ENCODE peak calls at places on chromosomes 11 and 22, in five cellular contexts. One of them, this sample, is unnamed.

GRCh38 chr22:22770280-22770871 is 117.2 kb upstream of the IGLL5 start:
- DNase-seq in cardiac muscle cell: peak
- DNase-seq in breast epithelium: no peak
- DNase-seq in esophagus squamous epithelium: no peak
- DNase-seq in AG04450: no peak
- DNase-seq in this sample: peak

GRCh38 chr11:11758603-11759196 is 83.1 kb upstream of the USP47 start:
- DNase-seq in breast epithelium: no peak
- DNase-seq in AG04450: no peak
- DNase-seq in esophagus squamous epithelium: no peak
- DNase-seq in cardiac muscle cell: no peak
- DNase-seq in this sample: no peak

GRCh38 chr11:99693941-99694492 is 673.3 kb downstream of the CNTN5 start:
- DNase-seq in AG04450: peak
- DNase-seq in cardiac muscle cell: peak
- DNase-seq in breast epithelium: no peak
- DNase-seq in esophagus squamous epithelium: no peak
- DNase-seq in this sample: no peak

GRCh38 chr11:62580959-62581715 is 7.4 kb upstream of the EEF1G start:
- DNase-seq in esophagus squamous epithelium: no peak
- DNase-seq in AG04450: no peak
- DNase-seq in breast epithelium: no peak
- DNase-seq in cardiac muscle cell: no peak
- DNase-seq in this sample: no peak

GRCh38 chr11:124891390-124891861 is 6.2 kb downstream of the ROBO4 start:
- DNase-seq in esophagus squamous epithelium: no peak
- DNase-seq in AG04450: no peak
- DNase-seq in cardiac muscle cell: peak
- DNase-seq in breast epithelium: no peak
- DNase-seq in this sample: no peak

GRCh38 chr11:34909435-34909834 is 6.7 kb downstream of the APIP start:
- DNase-seq in AG04450: no peak
- DNase-seq in breast epithelium: no peak
- DNase-seq in cardiac muscle cell: no peak
- DNase-seq in esophagus squamous epithelium: no peak
- DNase-seq in this sample: no peak

GRCh38 chr11:46761807-46762206 is 42.8 kb downstream of the F2 start:
- DNase-seq in breast epithelium: no peak
- DNase-seq in esophagus squamous epithelium: no peak
- DNase-seq in cardiac muscle cell: no peak
- DNase-seq in AG04450: no peak
- DNase-seq in this sample: no peak

GRCh38 chr22:21942407-21942895 is 10.2 kb downstream of the PPM1F start:
- DNase-seq in AG04450: peak
- DNase-seq in cardiac muscle cell: peak
- DNase-seq in esophagus squamous epithelium: no peak
- DNase-seq in breast epithelium: peak
- DNase-seq in this sample: no peak

GRCh38 chr11:119810478-119811232 is 81.7 kb upstream of the NECTIN1 start:
- DNase-seq in cardiac muscle cell: no peak
- DNase-seq in breast epithelium: no peak
- DNase-seq in esophagus squamous epithelium: no peak
- DNase-seq in AG04450: no peak
- DNase-seq in this sample: peak

DNA sequence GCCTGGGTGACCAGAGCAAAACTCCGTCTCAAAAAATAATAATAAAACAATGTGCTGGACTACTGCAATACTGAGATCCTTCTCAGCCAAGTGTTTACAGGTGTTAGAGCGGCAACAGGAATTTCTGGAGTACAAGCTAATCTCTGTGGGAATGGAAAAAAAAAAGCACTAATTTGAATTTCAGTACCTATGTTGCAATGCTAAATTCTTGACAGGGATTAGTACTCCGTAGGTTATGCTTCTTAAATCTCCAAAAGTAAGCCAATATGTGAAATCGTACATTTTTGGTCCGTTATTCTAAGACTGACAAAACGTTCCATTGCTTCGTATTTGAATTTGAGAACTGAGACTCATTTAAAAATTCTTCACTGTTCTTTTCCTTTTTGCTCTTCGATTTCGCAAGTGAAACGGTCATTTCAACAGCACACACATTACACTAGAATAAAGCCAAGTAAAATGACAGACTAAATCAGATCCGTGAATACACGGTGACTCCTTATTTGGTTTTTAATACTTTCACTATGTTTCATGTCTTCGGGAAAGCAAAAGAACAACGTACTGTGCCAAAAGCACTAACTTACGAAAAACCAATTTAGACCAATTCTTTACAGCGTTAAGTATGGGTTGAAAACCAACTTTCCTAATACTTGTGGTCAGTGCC is 969 bp downstream of the ATL3 start:
- DNase-seq in breast epithelium: no peak
- DNase-seq in AG04450: no peak
- DNase-seq in esophagus squamous epithelium: no peak
- DNase-seq in cardiac muscle cell: peak
- DNase-seq in this sample: no peak
- H3K4me3 ChIP-seq in breast epithelium: peak
- H3K4me3 ChIP-seq in AG04450: peak
- H3K4me3 ChIP-seq in esophagus squamous epithelium: peak
- H3K4me3 ChIP-seq in cardiac muscle cell: peak
- H3K4me3 ChIP-seq in this sample: peak

GRCh38 chr22:38190581-38190980 is 9.0 kb upstream of the PLA2G6 start:
- DNase-seq in breast epithelium: no peak
- DNase-seq in AG04450: no peak
- DNase-seq in cardiac muscle cell: no peak
- DNase-seq in esophagus squamous epithelium: no peak
- DNase-seq in this sample: no peak

GRCh38 chr22:38191746-38192474 is 9.9 kb upstream of the MAFF start:
- DNase-seq in AG04450: no peak
- DNase-seq in breast epithelium: no peak
- DNase-seq in cardiac muscle cell: no peak
- DNase-seq in esophagus squamous epithelium: no peak
- DNase-seq in this sample: no peak

GRCh38 chr22:38192475-38192863 is 9.3 kb upstream of the MAFF start:
- DNase-seq in AG04450: no peak
- DNase-seq in esophagus squamous epithelium: no peak
- DNase-seq in cardiac muscle cell: no peak
- DNase-seq in breast epithelium: no peak
- DNase-seq in this sample: no peak

GRCh38 chr22:38189104-38189503 is 7.5 kb upstream of the PLA2G6 start:
- DNase-seq in cardiac muscle cell: no peak
- DNase-seq in breast epithelium: no peak
- DNase-seq in esophagus squamous epithelium: no peak
- DNase-seq in AG04450: no peak
- DNase-seq in this sample: no peak

GRCh38 chr22:38191115-38191514 is 9.5 kb upstream of the PLA2G6 start:
- DNase-seq in breast epithelium: no peak
- DNase-seq in cardiac muscle cell: no peak
- DNase-seq in AG04450: no peak
- DNase-seq in esophagus squamous epithelium: no peak
- DNase-seq in this sample: no peak
- TF ChIP-seq CTCF in breast epithelium: no peak
- TF ChIP-seq CTCF in cardiac muscle cell: no peak
- TF ChIP-seq CTCF in AG04450: no peak
- TF ChIP-seq CTCF in esophagus squamous epithelium: no peak
- TF ChIP-seq CTCF in this sample: no peak

DNA sequence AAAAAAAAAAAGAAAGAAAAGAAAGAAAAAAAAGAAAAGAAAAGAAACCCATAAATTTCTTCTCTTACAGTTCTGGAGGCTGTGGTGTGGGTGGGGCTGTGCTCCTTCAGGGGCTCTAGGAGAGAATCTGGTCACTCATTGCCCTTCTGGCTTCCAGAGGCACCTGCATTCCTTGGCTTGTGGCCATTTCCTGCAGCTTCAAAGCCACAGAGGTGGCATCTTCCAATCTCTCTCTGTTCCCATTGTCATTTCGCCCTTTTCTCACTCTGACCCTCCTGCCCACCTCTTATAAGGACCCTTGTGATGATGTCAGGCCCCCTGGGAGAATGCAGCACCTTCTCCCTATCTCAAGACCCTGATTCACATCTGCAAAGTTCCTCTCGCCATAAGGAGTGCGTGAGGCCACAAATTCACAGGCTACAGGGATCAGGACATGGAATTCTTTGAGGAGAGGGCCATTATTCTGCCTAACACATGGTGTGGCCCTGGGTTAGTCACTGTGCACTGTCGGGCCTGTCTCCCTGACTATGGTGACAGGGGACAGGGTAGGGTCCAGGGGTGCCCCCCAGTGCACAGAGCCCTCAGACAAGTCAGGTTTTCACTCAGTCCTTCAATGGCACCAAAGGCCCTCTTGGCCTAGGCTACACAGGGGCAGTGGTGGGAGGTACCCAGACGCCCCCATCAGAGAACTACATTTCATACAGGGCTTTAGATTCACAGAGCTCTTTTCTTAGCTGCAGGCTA is 38.6 kb upstream of the PRR5 start:
- DNase-seq in AG04450: no peak
- DNase-seq in breast epithelium: no peak
- DNase-seq in esophagus squamous epithelium: no peak
- DNase-seq in cardiac muscle cell: no peak
- DNase-seq in this sample: no peak
- H3K4me3 ChIP-seq in AG04450: no peak
- H3K4me3 ChIP-seq in breast epithelium: no peak
- H3K4me3 ChIP-seq in esophagus squamous epithelium: no peak
- H3K4me3 ChIP-seq in cardiac muscle cell: no peak
- H3K4me3 ChIP-seq in this sample: no peak

DNA sequence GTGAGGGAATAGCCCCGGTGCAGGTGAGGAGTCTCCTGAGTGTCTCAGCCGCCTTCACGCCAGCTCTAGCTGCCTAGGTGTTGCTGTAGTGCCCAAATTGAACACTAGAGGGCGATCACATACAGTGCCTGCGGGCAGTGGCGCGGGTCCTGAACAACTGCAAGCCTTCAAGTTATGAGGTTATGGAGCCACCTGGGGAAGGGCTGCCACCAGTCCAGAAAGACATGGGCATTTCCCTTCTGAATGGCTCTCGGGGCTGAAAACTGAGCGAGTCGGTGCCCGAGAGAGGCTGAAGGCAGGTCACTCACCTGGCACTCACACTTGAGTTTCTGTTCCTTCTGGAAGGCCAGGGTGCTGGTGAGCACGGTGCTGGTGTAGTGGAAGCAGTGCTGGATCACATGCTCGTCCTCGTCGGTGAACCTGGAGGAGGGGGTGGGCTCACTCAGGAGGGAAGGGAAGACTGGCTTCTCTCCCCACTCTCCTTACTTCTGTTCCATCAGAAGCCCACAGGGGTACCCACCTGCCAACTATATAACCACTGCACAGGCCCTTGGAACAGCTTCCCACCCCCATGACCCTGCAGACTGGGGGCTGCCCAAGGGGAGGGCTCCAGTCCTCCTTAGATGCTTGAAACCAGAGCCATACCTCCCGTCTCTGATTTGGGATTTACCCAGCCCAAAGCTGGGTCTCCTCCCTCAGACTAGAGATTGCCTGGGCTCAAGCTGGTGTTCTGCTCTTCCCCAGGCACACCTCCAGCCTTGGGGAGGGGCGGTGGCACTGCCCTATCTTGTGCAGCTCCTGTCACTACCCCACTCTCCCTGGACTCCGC is 88.2 kb downstream of the PDE2A start:
- DNase-seq in breast epithelium: peak
- DNase-seq in cardiac muscle cell: peak
- DNase-seq in esophagus squamous epithelium: no peak
- DNase-seq in AG04450: peak
- DNase-seq in this sample: peak
- TF ChIP-seq CTCF in breast epithelium: peak
- TF ChIP-seq CTCF in cardiac muscle cell: peak
- TF ChIP-seq CTCF in esophagus squamous epithelium: peak
- TF ChIP-seq CTCF in AG04450: peak
- TF ChIP-seq CTCF in this sample: peak

DNA sequence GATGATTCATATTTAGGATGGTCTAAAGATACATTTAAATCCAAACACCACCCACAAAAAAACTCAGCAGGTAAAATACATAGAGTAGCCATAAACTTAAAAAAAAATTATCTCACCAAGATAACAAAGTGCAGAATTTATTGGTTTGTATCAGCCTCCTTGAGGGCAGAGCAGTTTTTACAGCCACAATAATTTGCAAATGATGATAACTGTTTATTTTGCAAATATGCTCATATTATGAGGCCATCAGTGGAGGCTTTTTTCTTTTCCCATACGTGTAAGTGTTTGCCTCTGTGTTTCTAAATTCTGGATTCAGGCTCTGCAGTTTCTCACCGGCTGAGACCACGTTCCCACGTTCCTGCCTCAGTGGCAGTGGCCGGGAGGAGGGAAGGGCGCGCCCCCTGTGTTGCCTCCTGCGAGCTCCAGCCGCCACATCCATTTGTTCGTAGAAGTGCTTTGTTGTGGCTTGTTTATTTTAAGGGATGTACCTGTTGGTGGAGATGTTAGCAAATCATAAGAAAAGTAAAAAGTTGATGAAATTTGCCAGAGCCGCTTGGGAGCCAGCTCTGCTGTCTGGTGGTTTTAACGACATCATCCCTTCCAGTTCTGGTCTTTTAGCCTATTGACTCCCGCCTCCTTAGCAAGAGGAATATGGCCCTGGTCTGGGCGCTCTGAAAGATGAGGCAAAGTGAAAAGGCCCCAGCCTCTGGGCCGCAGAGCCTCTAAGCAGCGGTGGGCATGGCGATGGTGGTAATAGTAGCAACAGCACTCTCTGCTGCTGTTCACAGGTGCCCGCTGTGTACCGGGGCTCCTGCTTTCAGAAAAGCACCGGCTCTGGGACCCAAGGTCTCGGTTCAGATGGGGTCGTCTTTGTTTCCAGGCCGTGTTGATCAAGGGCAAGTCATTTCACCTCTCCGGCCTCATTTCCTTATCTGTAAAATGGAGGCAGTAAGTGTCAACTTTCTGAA is 66.7 kb upstream of the PPARA start:
- DNase-seq in esophagus squamous epithelium: no peak
- DNase-seq in breast epithelium: no peak
- DNase-seq in AG04450: no peak
- DNase-seq in cardiac muscle cell: no peak
- DNase-seq in this sample: no peak
- H3K4me3 ChIP-seq in esophagus squamous epithelium: peak
- H3K4me3 ChIP-seq in breast epithelium: peak
- H3K4me3 ChIP-seq in AG04450: no peak
- H3K4me3 ChIP-seq in cardiac muscle cell: no peak
- H3K4me3 ChIP-seq in this sample: no peak

DNA sequence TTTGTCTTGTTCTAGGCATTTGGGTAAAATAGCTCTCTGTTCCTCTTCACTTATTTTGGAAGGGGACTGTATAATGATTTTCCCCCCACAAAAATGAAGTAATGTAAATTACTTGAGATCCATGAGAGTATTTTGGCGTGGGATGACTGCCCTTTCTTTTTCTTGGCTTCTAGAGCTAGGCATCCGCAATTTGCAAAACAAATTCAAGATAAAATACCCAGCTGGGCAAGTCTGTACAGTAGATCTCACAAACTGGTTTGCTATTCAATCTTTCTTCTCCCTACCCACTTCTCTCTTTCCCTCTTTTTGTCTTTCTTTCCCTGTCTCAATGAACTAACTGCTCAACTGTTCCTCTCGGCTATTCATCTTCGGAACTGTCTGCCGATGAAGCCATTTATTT is 75.7 kb upstream of the MTMR2 start:
- DNase-seq in breast epithelium: no peak
- DNase-seq in AG04450: no peak
- DNase-seq in esophagus squamous epithelium: no peak
- DNase-seq in cardiac muscle cell: peak
- DNase-seq in this sample: no peak
- TF ChIP-seq CTCF in breast epithelium: no peak
- TF ChIP-seq CTCF in AG04450: no peak
- TF ChIP-seq CTCF in esophagus squamous epithelium: no peak
- TF ChIP-seq CTCF in cardiac muscle cell: no peak
- TF ChIP-seq CTCF in this sample: no peak

This sample was measured in prostate gland.